ENCODE peak calls at places on chromosomes 1 and 21, in nine cellular contexts. T, Q, L, H, F, O, W, M and X are unnamed samples.

GRCh38 chr1:154371436-154371835 is 33.7 kb upstream of the IL6R start:
- DNase-seq in L (peak), T (no peak), H (no peak), Q (no peak), M (no peak), F (no peak), W (no peak), O (no peak), X (no peak)

GRCh38 chr1:41811051-41811795 is 107.5 kb downstream of the HIVEP3 start:
- DNase-seq in Q (no peak), O (no peak), H (peak), L (no peak), F (peak), W (peak), M (no peak), T (no peak), X (peak)

GRCh38 chr1:235864965-235865525 is 1.7 kb downstream of the LYST start:
- DNase-seq in L (no peak), T (no peak), W (peak), F (peak), M (no peak), H (no peak), Q (no peak), O (no peak), X (peak)

GRCh38 chr1:201606581-201606980 is 67.7 kb downstream of the NAV1 start:
- DNase-seq in Q (no peak), O (no peak), F (no peak), H (peak), T (no peak), W (no peak), M (no peak), L (no peak), X (no peak)

GRCh38 chr1:5863238-5863637 is 129.0 kb downstream of the NPHP4 start:
- DNase-seq in T (no peak), M (no peak), O (no peak), F (no peak), W (no peak), L (no peak), Q (no peak), H (no peak), X (no peak)

GRCh38 chr1:155226188-155226909 is 17.9 kb downstream of the MTX1 start:
- DNase-seq in T (peak), F (peak), W (peak), O (no peak), H (peak), Q (peak), L (no peak), M (peak), X (peak)

GRCh38 chr1:22886211-22886610 is 86.5 kb downstream of the LACTBL1 start:
- DNase-seq in T (no peak), L (no peak), O (no peak), W (peak), Q (no peak), M (no peak), F (peak), H (peak), X (no peak)

GRCh38 chr1:44630116-44630515 is 44.2 kb downstream of the TMEM53 start:
- DNase-seq in W (peak), Q (no peak), F (peak), T (no peak), H (peak), L (no peak), M (no peak), O (no peak), X (peak)

GRCh38 chr1:236753554-236753953 is 41.5 kb upstream of the MTR start:
- DNase-seq in M (peak), W (peak), H (peak), O (no peak), F (peak), T (peak), Q (no peak), L (no peak), X (peak)

GRCh38 chr1:5744911-5745431 is 247.3 kb downstream of the NPHP4 start:
- DNase-seq in O (no peak), F (no peak), H (no peak), M (no peak), T (peak), W (no peak), L (peak), Q (peak), X (peak)

GRCh38 chr1:160360227-160360695 is 6.6 kb upstream of the NHLH1 start:
- DNase-seq in F (no peak), Q (no peak), M (no peak), W (no peak), T (no peak), H (no peak), O (no peak), L (no peak), X (no peak)

GRCh38 chr1:153485880-153486279 is 25.4 kb upstream of the S100A7 start:
- DNase-seq in M (no peak), W (peak), H (no peak), Q (no peak), L (no peak), T (no peak), F (no peak), O (no peak), X (peak)

GRCh38 chr1:235448616-235449015 is 55.6 kb downstream of the B3GALNT2 start:
- DNase-seq in O (no peak), W (no peak), Q (no peak), M (no peak), L (no peak), H (no peak), F (no peak), T (no peak), X (no peak)

GRCh38 chr1:44807364-44808062 is 362 bp upstream of the DYNLT4 start:
- DNase-seq in M (peak), O (peak), F (peak), L (peak), W (peak), T (peak), H (peak), Q (peak), X (peak)

GRCh38 chr1:184686540-184686939 is 68.1 kb downstream of the EDEM3 start:
- DNase-seq in O (no peak), M (peak), H (no peak), Q (no peak), W (no peak), F (peak), T (no peak), L (no peak), X (no peak)

GRCh38 chr1:231037585-231038517 is 2.2 kb downstream of the FAM89A start:
- DNase-seq in H (no peak), T (no peak), M (no peak), F (peak), W (no peak), L (no peak), O (no peak), Q (no peak), X (peak)

GRCh38 chr1:206717237-206717989 is 32.7 kb downstream of the MAPKAPK2 start:
- DNase-seq in H (no peak), F (peak), L (no peak), M (no peak), O (no peak), T (no peak), W (no peak), Q (no peak), X (peak)

GRCh38 chr1:45246760-45247159 is 40.4 kb upstream of the ZSWIM5 start:
- DNase-seq in M (peak), O (peak), Q (no peak), H (peak), W (peak), L (no peak), F (peak), T (no peak), X (peak)

GRCh38 chr1:214537219-214537618 is 14.2 kb downstream of the PTPN14 start:
- DNase-seq in H (peak), O (no peak), W (peak), Q (no peak), L (no peak), M (no peak), F (peak), T (no peak), X (peak)

GRCh38 chr1:109197163-109198042 is 16.3 kb upstream of the SARS1 start:
- DNase-seq in Q (no peak), F (peak), M (peak), O (peak), W (peak), H (peak), T (no peak), L (peak), X (peak)

GRCh38 chr1:89607888-89608626 is 24.9 kb upstream of the LRRC8C start:
- DNase-seq in W (peak), O (no peak), T (no peak), F (peak), H (no peak), L (no peak), Q (no peak), M (no peak), X (peak)
- H3K4me3 ChIP-seq in W (no peak), O (no peak), T (no peak), F (no peak), H (no peak), L (no peak), Q (no peak), M (no peak), X (no peak)

DNA sequence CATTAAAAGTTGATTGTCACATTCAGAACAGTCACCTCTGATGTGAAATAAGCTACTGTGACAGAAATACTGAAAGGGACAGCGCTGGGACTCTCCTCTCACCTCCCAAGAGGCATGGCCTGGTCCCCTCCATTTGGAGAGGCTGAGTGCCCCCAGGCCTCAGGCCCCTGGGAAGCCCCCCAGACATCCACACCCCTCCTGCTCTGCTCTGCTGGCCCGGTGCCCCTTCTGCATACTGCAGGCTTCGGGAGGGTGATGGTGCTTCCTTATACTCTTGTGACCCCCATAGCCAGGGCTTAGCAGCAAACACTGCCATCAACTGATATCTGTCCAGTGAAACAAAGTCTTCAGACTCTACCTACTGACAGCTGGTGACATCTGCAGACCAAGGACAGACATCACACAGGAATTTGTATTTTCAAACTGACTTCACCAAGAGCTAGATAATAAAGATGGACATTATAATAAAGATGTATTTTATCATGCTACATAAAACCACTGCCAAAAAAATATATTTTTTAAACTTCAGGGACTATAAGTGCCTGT is 36.9 kb downstream of the C2CD2 start:
- DNase-seq in L (no peak), O (no peak), F (no peak), W (no peak), M (no peak), H (no peak), T (no peak), Q (no peak), X (no peak)
- TF ChIP-seq CTCF in L (peak), O (no peak), F (no peak), W (no peak), M (no peak), H (no peak), T (no peak), Q (no peak), X (no peak)

DNA sequence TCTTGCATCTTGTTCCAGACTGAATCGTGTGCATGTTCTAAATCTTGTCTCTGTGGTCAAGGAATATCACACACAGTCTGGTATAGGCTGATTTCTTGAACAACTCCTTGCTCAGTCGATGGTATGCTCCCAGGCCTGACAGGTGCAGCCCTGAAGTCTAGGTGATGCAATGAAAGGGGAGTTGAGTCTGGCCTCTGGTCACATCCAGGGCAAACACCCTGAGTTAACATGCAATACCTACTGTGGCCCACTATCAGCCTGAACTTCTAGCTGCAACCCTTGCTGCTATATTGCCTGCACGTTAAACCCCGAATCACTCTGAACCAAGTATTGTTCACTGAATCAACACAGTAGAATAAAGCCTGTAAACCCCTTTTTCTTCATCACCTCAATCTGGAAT is 303.4 kb downstream of the USP25 start:
- DNase-seq in M (no peak), Q (no peak), O (no peak), F (no peak), T (no peak), H (no peak), W (no peak), L (no peak), X (no peak)
- H3K4me3 ChIP-seq in M (no peak), Q (no peak), O (no peak), F (no peak), T (no peak), H (no peak), W (no peak), L (no peak), X (no peak)

DNA sequence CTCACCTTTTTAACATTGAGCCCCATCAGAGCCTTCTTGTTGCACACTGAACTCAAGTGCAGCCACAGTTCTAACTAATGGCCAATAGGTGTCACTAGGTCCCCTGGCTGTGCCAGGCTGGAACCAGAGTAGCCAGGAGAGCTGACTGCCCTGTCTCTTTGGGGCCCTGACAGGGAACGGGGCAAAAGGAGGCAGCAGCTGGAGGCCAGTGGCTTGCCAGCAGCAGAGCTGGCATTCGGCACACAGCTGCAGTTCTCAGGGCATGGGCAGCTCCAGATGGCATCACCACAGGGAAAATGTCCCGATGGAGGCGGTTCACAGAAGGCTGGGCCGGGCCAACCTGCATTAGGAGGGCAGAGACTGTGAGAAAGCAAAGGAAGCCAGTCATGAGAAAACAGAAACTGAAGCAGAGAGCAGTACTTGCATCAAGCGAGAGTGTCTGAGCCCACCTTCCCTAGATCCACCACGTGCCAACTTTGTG is 188.6 kb downstream of the FCRL5 start:
- DNase-seq in L (no peak), F (peak), O (peak), T (peak), W (peak), Q (peak), M (peak), H (peak), X (peak)
- TF ChIP-seq CTCF in L (peak), F (peak), O (peak), T (peak), W (peak), Q (peak), M (peak), H (peak), X (peak)

DNA sequence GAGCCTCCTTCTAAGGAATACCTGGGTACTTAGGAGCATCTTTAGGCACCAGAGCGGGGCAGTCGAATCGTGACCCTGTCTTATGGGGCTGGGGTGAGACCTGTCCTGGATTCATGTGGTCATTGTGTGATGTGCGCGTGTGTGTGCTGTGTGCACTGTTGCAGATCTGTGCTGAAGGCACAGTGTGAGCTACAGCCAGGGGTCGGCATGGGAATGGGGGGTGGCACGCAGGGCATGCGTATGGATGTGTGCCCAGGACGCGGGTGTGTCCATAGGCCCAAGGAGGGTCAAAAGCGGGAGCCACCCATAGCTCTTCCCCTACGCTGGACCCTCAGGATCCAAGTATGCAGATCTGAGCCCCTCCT is 14.6 kb downstream of the PTPRF start:
- DNase-seq in M (no peak), O (no peak), Q (no peak), F (no peak), H (no peak), T (no peak), W (no peak), L (no peak), X (no peak)
- H3K4me3 ChIP-seq in M (no peak), O (no peak), Q (no peak), F (no peak), H (no peak), T (peak), W (no peak), L (no peak), X (no peak)

GRCh38 chr21:43341349-43342163 is 85.4 kb downstream of the SIK1 start:
- DNase-seq in W (peak), H (no peak), Q (no peak), T (no peak), L (no peak), F (peak), M (no peak), O (no peak), X (peak)

GRCh38 chr21:43339668-43340067 is 87.3 kb downstream of the SIK1 start:
- DNase-seq in T (no peak), L (no peak), O (no peak), M (no peak), Q (peak), H (no peak), W (no peak), F (no peak), X (no peak)

GRCh38 chr21:43338951-43339350 is 88.0 kb downstream of the SIK1 start:
- DNase-seq in M (no peak), L (no peak), O (no peak), T (no peak), Q (peak), H (no peak), F (no peak), W (no peak), X (peak)

GRCh38 chr21:43342301-43342881 is 84.5 kb downstream of the SIK1 start:
- DNase-seq in F (no peak), T (no peak), O (no peak), H (no peak), W (no peak), M (no peak), Q (no peak), L (no peak), X (no peak)

DNA sequence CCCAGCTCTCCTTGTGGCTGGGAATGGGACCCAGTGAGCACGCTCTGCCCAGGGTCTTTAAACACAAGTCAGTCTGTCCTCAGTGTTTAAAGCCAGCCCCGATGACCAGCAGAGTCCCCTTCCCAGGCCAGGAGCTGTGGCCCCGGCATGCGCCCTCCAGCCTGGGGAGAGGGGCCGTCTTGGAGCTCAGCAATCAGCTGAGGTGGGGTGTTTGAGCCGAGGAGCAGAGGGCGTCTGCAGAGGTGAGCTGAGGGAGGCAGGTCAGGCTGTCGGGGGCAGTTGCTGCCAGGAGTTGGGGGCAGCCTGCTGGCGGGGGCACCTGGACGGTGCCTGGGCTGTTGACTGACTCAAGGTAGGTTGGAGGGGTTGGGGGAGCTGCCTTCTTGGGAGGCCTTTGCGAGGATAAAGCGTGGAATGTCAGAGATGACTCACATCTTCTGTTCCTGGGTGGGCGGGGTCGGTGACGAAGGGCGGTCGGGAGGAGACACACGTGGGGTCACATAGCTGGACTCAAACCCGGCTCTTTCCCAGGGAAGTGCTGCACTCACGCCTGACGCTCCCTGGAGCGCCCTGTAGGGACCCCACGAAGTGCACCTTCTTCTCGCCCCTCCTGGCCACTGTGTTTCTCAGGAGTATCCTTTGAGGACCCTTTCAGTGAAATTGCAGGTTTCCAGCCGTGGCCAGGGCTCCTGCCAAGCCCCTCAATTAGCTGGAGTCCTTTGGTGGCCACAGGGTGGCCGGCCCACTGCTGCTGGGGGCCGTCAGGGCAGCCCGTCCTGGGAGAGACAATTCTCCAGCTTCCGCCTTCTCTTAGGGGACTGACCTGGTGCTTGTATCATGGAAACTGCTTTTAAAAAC is 86.2 kb downstream of the SIK1 start:
- DNase-seq in T (no peak), O (no peak), L (peak), W (peak), M (no peak), H (peak), F (peak), Q (peak), X (peak)
- TF ChIP-seq CTCF in T (no peak), O (no peak), L (no peak), W (no peak), M (no peak), H (no peak), F (no peak), Q (no peak), X (no peak)

GRCh38 chr1:156895927-156896326 is 2.4 kb downstream of the PEAR1 start:
- DNase-seq in T (no peak), W (no peak), M (no peak), Q (peak), O (no peak), H (no peak), F (no peak), L (no peak), X (no peak)
- H3K4me3 ChIP-seq in T (no peak), W (no peak), M (no peak), Q (peak), O (no peak), H (no peak), F (no peak), L (no peak), X (no peak)

GRCh38 chr1:15064217-15064929 is 89.2 kb upstream of the TMEM51 start:
- DNase-seq in H (no peak), L (no peak), O (no peak), Q (no peak), T (no peak), W (no peak), F (no peak), M (no peak), X (no peak)
- TF ChIP-seq CTCF in H (no peak), L (peak), O (no peak), Q (no peak), T (peak), W (no peak), F (no peak), M (no peak), X (no peak)